ENCODE peak calls at places on chromosomes 1 and 21, in ten cellular contexts. D, N, T, L, Q, E, S, M, K and U are unnamed samples. For H3K9me3, the result is how much of the 10 kb centered on the place peaks cover.

GRCh38 chr1:163561570-163562295 is 240.0 kb downstream of the NUF2 start:
- DNase-seq in M (no peak), D (peak), L (peak), K (no peak), Q (no peak), T (no peak), N (no peak), S (no peak), E (no peak), U (no peak)

GRCh38 chr1:56448937-56449336 is 130.4 kb downstream of the PLPP3 start:
- DNase-seq in D (no peak), E (no peak), L (no peak), K (no peak), M (no peak), N (no peak), T (peak), S (no peak), Q (no peak), U (no peak)

GRCh38 chr1:166272851-166273250 is 106.0 kb upstream of the FAM78B start:
- DNase-seq in N (no peak), S (no peak), L (no peak), E (no peak), Q (no peak), D (no peak), M (no peak), K (no peak), T (no peak), U (no peak)

GRCh38 chr21:37445228-37445627 is 78.7 kb downstream of the DYRK1A start:
- DNase-seq in Q (no peak), T (no peak), E (no peak), L (peak), N (no peak), M (no peak), D (peak), S (no peak), K (no peak), U (no peak)

GRCh38 chr1:92831368-92831761 is 475 bp upstream of the RPL5 start:
- DNase-seq in T (no peak), D (no peak), K (no peak), S (no peak), Q (no peak), E (no peak), L (no peak), M (no peak), N (no peak), U (no peak)

GRCh38 chr1:60874703-60875102 is 207.7 kb upstream of the NFIA start:
- DNase-seq in Q (no peak), D (peak), M (no peak), S (peak), T (no peak), K (no peak), L (peak), N (peak), E (no peak), U (no peak)

GRCh38 chr1:38464071-38464661 is 395.4 kb downstream of the RRAGC start:
- DNase-seq in D (no peak), K (no peak), E (no peak), N (no peak), T (no peak), M (no peak), S (no peak), L (no peak), Q (no peak), U (no peak)

GRCh38 chr1:42700006-42700405 is 17.8 kb downstream of the YBX1 start:
- DNase-seq in E (no peak), K (no peak), D (no peak), L (no peak), Q (no peak), T (no peak), S (no peak), N (no peak), M (no peak), U (no peak)

GRCh38 chr1:159752135-159752580 is 28.6 kb upstream of the DUSP23 start:
- DNase-seq in M (peak), T (peak), Q (peak), E (no peak), L (peak), K (no peak), S (no peak), D (peak), N (peak), U (no peak)

GRCh38 chr1:107963601-107964396 is 1.2 kb downstream of the VAV3 start:
- DNase-seq in N (peak), S (no peak), E (peak), T (peak), M (peak), L (peak), Q (peak), D (peak), K (no peak), U (peak)

GRCh38 chr1:7220712-7221252 is 435.5 kb downstream of the CAMTA1 start:
- DNase-seq in L (no peak), D (no peak), T (no peak), Q (no peak), K (no peak), N (no peak), M (no peak), S (no peak), E (no peak), U (no peak)

GRCh38 chr1:221174598-221174997 is 295.4 kb downstream of the HLX start:
- DNase-seq in L (no peak), S (no peak), D (no peak), N (peak), M (peak), E (no peak), Q (no peak), K (no peak), T (no peak), U (no peak)

GRCh38 chr21:19122371-19122770 is 718.8 kb upstream of the TMPRSS15 start:
- DNase-seq in Q (no peak), M (no peak), K (no peak), T (no peak), S (no peak), L (no peak), N (no peak), E (no peak), D (no peak), U (no peak)

GRCh38 chr1:150514913-150515327 is 632 bp upstream of the FALEC start:
- DNase-seq in D (no peak), T (no peak), E (no peak), S (no peak), M (no peak), L (no peak), N (no peak), K (no peak), Q (no peak), U (no peak)

GRCh38 chr1:83511327-83511726 is 487.6 kb downstream of the TTLL7 start:
- DNase-seq in N (no peak), D (peak), L (peak), M (no peak), K (no peak), S (no peak), T (no peak), Q (no peak), E (no peak), U (no peak)

GRCh38 chr1:83505148-83505547 is 493.8 kb downstream of the TTLL7 start:
- DNase-seq in K (no peak), E (no peak), L (no peak), D (no peak), N (no peak), T (no peak), S (no peak), Q (no peak), M (no peak), U (no peak)

GRCh38 chr1:83509229-83509870 is 489.6 kb downstream of the TTLL7 start:
- DNase-seq in M (no peak), L (peak), K (no peak), T (no peak), N (no peak), D (peak), E (no peak), Q (peak), S (no peak), U (no peak)

GRCh38 chr1:83512371-83513004 is 486.4 kb downstream of the TTLL7 start:
- DNase-seq in K (no peak), M (peak), L (no peak), Q (no peak), E (no peak), D (no peak), T (no peak), N (no peak), S (no peak), U (no peak)

GRCh38 chr1:83508485-83509151 is 490.3 kb downstream of the TTLL7 start:
- DNase-seq in L (peak), Q (peak), K (peak), M (peak), D (peak), S (no peak), T (no peak), N (peak), E (peak), U (peak)
- H3K9me3 ChIP-seq in L (under half), Q (under half), K (under half), M (under half), D (under half), S (under half), T (under half), N (under half), E (under half), U (under half)

GRCh38 chr1:232131715-232132391 is 498.1 kb downstream of the SIPA1L2 start:
- DNase-seq in S (no peak), D (no peak), Q (no peak), E (no peak), K (no peak), N (no peak), L (no peak), T (no peak), M (no peak), U (no peak)
- H3K4me3 ChIP-seq in S (no peak), D (no peak), Q (no peak), E (no peak), K (no peak), N (no peak), L (no peak), T (no peak), M (no peak), U (no peak)

GRCh38 chr1:143672983-143673382 is 298.8 kb downstream of the FAM72C start:
- DNase-seq in D (no peak), T (no peak), E (no peak), M (no peak), K (no peak), L (no peak), S (no peak), Q (no peak), N (no peak), U (no peak)
- H3K9me3 ChIP-seq in D (under half), T (under half), E (under half), M (under half), K (under half), L (under half), S (under half), Q (under half), N (under half), U (under half)

GRCh38 chr1:247854899-247855545 is 2.0 kb upstream of the TRIM58 start:
- DNase-seq in Q (no peak), E (no peak), L (no peak), S (no peak), T (no peak), M (no peak), K (no peak), N (no peak), D (no peak), U (no peak)

GRCh38 chr1:247857986-247858356 is 984 bp downstream of the TRIM58 start:
- DNase-seq in Q (no peak), T (no peak), S (no peak), D (no peak), M (no peak), E (no peak), L (no peak), N (no peak), K (no peak), U (no peak)

GRCh38 chr1:247855911-247856310 is 1.1 kb upstream of the TRIM58 start:
- DNase-seq in N (no peak), T (no peak), L (no peak), E (no peak), Q (no peak), K (no peak), M (no peak), D (no peak), S (no peak), U (no peak)

GRCh38 chr1:247862756-247863155 is 5.8 kb downstream of the TRIM58 start:
- DNase-seq in S (no peak), L (no peak), K (no peak), E (no peak), N (no peak), D (no peak), M (no peak), Q (no peak), T (no peak), U (no peak)

GRCh38 chr1:247857069-247857985 is at the start of gene TRIM58:
- DNase-seq in S (no peak), N (peak), E (no peak), D (no peak), M (no peak), K (no peak), T (peak), L (no peak), Q (peak), U (no peak)
- H3K4me3 ChIP-seq in S (no peak), N (no peak), E (no peak), D (peak), M (no peak), K (peak), T (peak), L (peak), Q (peak), U (peak)

GRCh38 chr1:233901495-233901894 is 3.0 kb upstream of the SLC35F3 start:
- DNase-seq in D (no peak), M (no peak), N (no peak), T (no peak), E (no peak), Q (no peak), S (no peak), K (no peak), L (no peak), U (no peak)

GRCh38 chr1:233897325-233898162 is 6.9 kb upstream of the SLC35F3 start:
- DNase-seq in Q (no peak), T (no peak), N (no peak), D (no peak), S (no peak), E (no peak), K (no peak), M (no peak), L (no peak), U (no peak)
- H3K9me3 ChIP-seq in Q (under half), T (under half), N (under half), D (under half), S (under half), E (under half), K (under half), M (under half), L (under half), U (under half)

DNA sequence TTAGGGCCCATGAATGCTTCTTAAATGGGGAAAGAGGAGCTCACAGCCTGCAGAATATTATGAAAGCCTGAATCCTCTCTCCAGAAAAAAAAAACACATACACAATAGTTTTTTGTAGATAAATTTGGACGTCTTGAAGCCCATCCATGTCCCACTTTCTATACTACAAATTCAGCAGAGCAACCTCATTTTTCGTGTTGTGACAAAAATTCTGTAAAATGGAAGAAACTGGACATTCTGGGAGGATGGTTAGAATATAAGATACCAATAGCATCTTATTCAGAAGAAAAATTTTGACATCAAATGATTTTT is 102.1 kb downstream of the ZNF281 start:
- DNase-seq in Q (no peak), E (no peak), K (no peak), S (no peak), T (no peak), D (no peak), L (no peak), N (no peak), M (no peak), U (no peak)
- H3K4me3 ChIP-seq in Q (no peak), E (no peak), K (no peak), S (no peak), T (no peak), D (no peak), L (no peak), N (no peak), M (no peak), U (no peak)

GRCh38 chr1:16468558-16468957 is 28.0 kb downstream of the NECAP2 start:
- DNase-seq in T (no peak), S (no peak), M (no peak), K (no peak), E (no peak), Q (no peak), D (no peak), N (no peak), L (no peak), U (no peak)
- H3K9me3 ChIP-seq in T (under half), S (under half), M (under half), K (under half), E (under half), Q (under half), D (under half), N (under half), L (under half), U (under half)